ENCODE peak calls at places on chromosome 11, in eight cellular contexts. U is right lobe of liver, C is psoas muscle, L is fibroblast of lung, X is AG04450, K is body of pancreas, Z is fibroblast of mammary gland, P is cardiac muscle cell. H is an unnamed sample.

GRCh38 chr11:69654660-69655478 is 13.9 kb downstream of the CCND1 start:
- DNase-seq in U (peak; percentile 61), C (no peak), L (no peak), X (no peak), K (peak; percentile 45), Z (peak; percentile 54), P (no peak), H (no peak)

GRCh38 chr11:118265954-118266353 is 1.9 kb upstream of the MPZL2 start:
- DNase-seq in U (no peak), C (peak; percentile 28), L (no peak), X (no peak), K (no peak), Z (no peak), P (no peak), H (no peak)

GRCh38 chr11:126969865-126970479 is 30.6 kb downstream of the KIRREL3 start:
- DNase-seq in U (no peak), C (no peak), L (peak; percentile 69), X (no peak), K (no peak), Z (peak; percentile 38), P (peak; percentile 40), H (no peak)

GRCh38 chr11:27912916-27913315 is 195.0 kb downstream of the KIF18A start:
- DNase-seq in U (no peak), C (no peak), L (peak; percentile 71), X (no peak), K (no peak), Z (peak; percentile 49), P (peak; percentile 12), H (no peak)

GRCh38 chr11:65537620-65538231 is 12.8 kb downstream of the SCYL1 start:
- DNase-seq in U (no peak), C (no peak), L (no peak), X (no peak), K (no peak), Z (no peak), P (no peak), H (no peak)

GRCh38 chr11:46281374-46281831 is 3.9 kb downstream of the CREB3L1 start:
- DNase-seq in U (no peak), C (no peak), L (peak; percentile 56), X (no peak), K (no peak), Z (no peak), P (peak; percentile 64), H (no peak)

GRCh38 chr11:130407978-130408377 is 20.4 kb downstream of the ADAMTS8 start:
- DNase-seq in U (no peak), C (peak; percentile 45), L (peak; percentile 67), X (no peak), K (peak; percentile 19), Z (peak; percentile 98), P (peak; percentile 46), H (peak; percentile 72)

GRCh38 chr11:109037856-109038780 is 373.2 kb downstream of the DDX10 start:
- DNase-seq in U (no peak), C (no peak), L (peak; percentile 92), X (no peak), K (no peak), Z (peak; percentile 87), P (peak; percentile 80), H (no peak)

GRCh38 chr11:10450451-10451398 is 4.3 kb upstream of the AMPD3 start:
- DNase-seq in U (peak; percentile 79), C (peak; percentile 41), L (peak; percentile 24), X (no peak), K (peak; percentile 78), Z (no peak), P (peak; percentile 41), H (no peak)

GRCh38 chr11:94455861-94456260 is 37.8 kb downstream of the MRE11 start:
- DNase-seq in U (no peak), C (no peak), L (no peak), X (no peak), K (no peak), Z (no peak), P (no peak), H (no peak)

GRCh38 chr11:94185387-94186084 is 56.9 kb downstream of the PANX1 start:
- DNase-seq in U (no peak), C (no peak), L (peak; percentile 92), X (peak; percentile 85), K (peak; percentile 27), Z (peak; percentile 62), P (peak; percentile 13), H (no peak)

DNA sequence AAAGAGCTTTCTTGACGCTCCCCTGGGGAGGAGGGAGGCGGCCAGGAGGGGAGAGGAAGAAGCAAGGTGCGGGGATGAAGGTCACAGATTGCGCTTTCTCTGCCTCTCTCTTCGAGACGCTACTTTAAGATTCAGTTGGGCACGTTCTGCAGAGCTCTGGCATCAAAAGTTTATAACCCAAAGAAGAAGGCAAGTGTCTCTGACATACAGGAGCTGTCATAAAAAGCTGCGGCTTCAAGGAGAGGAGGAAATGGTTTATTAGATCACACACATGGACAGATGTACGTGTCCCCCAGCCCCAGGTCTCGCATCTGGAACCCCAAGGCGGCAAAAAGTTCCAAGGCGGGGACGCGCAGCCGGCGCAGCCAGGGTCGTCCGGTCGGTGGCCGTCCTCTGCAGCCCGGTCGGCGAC is 589.0 kb downstream of the OPCML start:
- DNase-seq in U (no peak), C (no peak), L (peak; percentile 16), X (no peak), K (no peak), Z (no peak), P (no peak), H (no peak)
- H3K4me3 ChIP-seq in U (no peak overlapping the region), C (peak overlapping the region; percentile 30), L (peak overlapping the region; percentile 53), X (peak overlapping the region; percentile 62), K (no peak overlapping the region), Z (no peak overlapping the region), P (peak overlapping the region; percentile 37), H (no peak overlapping the region)

GRCh38 chr11:47377571-47378010 is 756 bp downstream of the SPI1 start:
- DNase-seq in U (no peak), C (no peak), L (no peak), X (no peak), K (no peak), Z (no peak), P (no peak), H (no peak)

GRCh38 chr11:47378011-47378835 is at the start of gene SPI1:
- DNase-seq in U (peak; percentile 74), C (peak; percentile 50), L (no peak), X (no peak), K (peak; percentile 27), Z (no peak), P (no peak), H (no peak)

GRCh38 chr11:47375546-47376085 is 2.7 kb downstream of the SPI1 start:
- DNase-seq in U (no peak), C (no peak), L (no peak), X (no peak), K (no peak), Z (no peak), P (no peak), H (no peak)

GRCh38 chr11:47376183-47376542 is 2.2 kb downstream of the SPI1 start:
- DNase-seq in U (no peak), C (no peak), L (no peak), X (no peak), K (no peak), Z (no peak), P (no peak), H (no peak)

DNA sequence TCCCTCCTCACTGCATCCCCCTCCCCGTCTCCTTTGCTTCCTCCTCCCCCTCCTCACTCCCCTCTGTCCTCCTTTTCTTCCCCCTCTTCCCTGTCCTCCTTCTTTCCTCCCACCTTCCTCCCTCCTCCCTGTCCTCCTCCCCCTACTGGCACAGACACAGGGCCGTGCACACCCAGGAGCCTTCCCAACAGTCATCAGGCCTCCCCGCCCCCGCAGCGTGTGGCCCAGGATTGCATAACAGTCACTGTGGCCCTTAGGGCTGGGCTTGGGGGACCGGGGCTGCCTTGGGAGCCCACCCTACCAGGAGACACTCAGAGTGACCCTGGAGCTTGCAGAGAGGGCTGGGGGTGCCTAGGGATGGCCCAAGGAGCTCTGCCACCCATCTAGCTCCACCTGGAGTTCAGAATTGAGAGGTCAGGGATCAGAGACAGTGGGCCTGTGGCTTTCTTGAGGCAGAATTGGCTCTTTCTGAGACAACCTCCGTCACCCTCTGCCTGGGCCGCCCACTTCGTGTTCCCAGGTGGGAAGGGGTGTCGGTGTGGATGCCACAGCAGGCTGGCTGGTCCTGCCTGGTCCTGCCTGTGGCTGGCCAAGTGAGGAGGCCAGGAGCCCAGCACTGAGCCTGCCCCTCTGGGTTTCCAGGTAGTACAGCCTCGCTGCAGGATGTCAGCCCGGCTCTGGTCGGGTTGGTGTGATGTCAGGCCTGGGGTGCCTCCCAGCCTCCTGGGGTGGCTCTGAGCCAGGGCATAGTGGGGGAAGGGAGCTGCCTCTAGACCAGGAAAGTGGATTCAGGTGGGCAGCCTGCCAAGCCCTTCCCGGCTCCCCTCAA is 1.6 kb downstream of the SPI1 start:
- DNase-seq in U (peak; percentile 73), C (peak; percentile 62), L (no peak), X (no peak), K (no peak), Z (peak; percentile 22), P (peak; percentile 21), H (no peak)
- TF ChIP-seq CTCF in U (no peak), C (no peak), L (no peak), X (no peak), K (no peak), Z (no peak), P (no peak), H (no peak)

GRCh38 chr11:124746621-124747243 is 5.3 kb downstream of the VSIG2 start:
- DNase-seq in U (peak; percentile 90), C (peak; percentile 64), L (peak; percentile 58), X (peak; percentile 27), K (peak; percentile 87), Z (peak; percentile 41), P (peak; percentile 81), H (peak; percentile 9)
- H3K4me3 ChIP-seq in U (peak overlapping the region; percentile 46), C (peak overlapping the region; percentile 71), L (peak overlapping the region; percentile 30), X (peak overlapping the region; percentile 64), K (peak overlapping the region; percentile 36), Z (peak overlapping the region; percentile 50), P (peak overlapping the region; percentile 33), H (peak overlapping the region; percentile 49)

GRCh38 chr11:76838422-76839068 is 22.2 kb upstream of the ACER3 start:
- DNase-seq in U (no peak), C (no peak), L (no peak), X (no peak), K (no peak), Z (peak; percentile 4), P (peak; percentile 45), H (no peak)
- TF ChIP-seq CTCF in U (no peak), C (no peak), L (peak; percentile 49), X (peak; percentile 52), K (no peak), Z (peak; percentile 15), P (peak; percentile 50), H (peak; percentile 45)

GRCh38 chr11:128085276-128085675 is 502.1 kb downstream of the ETS1 start:
- DNase-seq in U (no peak), C (no peak), L (no peak), X (no peak), K (no peak), Z (no peak), P (no peak), H (no peak)
- H3K4me3 ChIP-seq in U (no peak overlapping the region), C (no peak overlapping the region), L (no peak overlapping the region), X (no peak overlapping the region), K (no peak overlapping the region), Z (no peak overlapping the region), P (no peak overlapping the region), H (no peak overlapping the region)

GRCh38 chr11:18145025-18145424 is 12.7 kb downstream of the MRGPRX3 start:
- DNase-seq in U (no peak), C (no peak), L (no peak), X (no peak), K (no peak), Z (peak; percentile 5), P (no peak), H (no peak)
- TF ChIP-seq CTCF in U (peak; percentile 41), C (no peak), L (peak; percentile 37), X (peak; percentile 20), K (no peak), Z (peak; percentile 36), P (peak; percentile 14), H (peak; percentile 12)